ENCODE peak calls at places on chromosome 19, in four cellular contexts. One of them, this sample, is unnamed.

GRCh38 chr19:39402417-39403297 is 4.0 kb upstream of the ZFP36 start:
- DNase-seq in effector memory CD4-positive, alpha-beta T cell: peak
- DNase-seq in AG09319: peak
- DNase-seq in effector CD4-positive, alpha-beta T cell: peak
- DNase-seq in this sample: peak

GRCh38 chr19:43667524-43668405 is 2.2 kb downstream of the PLAUR start:
- DNase-seq in effector CD4-positive, alpha-beta T cell: no peak
- DNase-seq in AG09319: no peak
- DNase-seq in effector memory CD4-positive, alpha-beta T cell: no peak
- DNase-seq in this sample: no peak

GRCh38 chr19:51259348-51260245 is 8.7 kb downstream of the SIGLECL1 start:
- DNase-seq in effector memory CD4-positive, alpha-beta T cell: no peak
- DNase-seq in effector CD4-positive, alpha-beta T cell: no peak
- DNase-seq in AG09319: no peak
- DNase-seq in this sample: no peak

GRCh38 chr19:35641515-35642151 is at the start of gene ETV2:
- DNase-seq in effector memory CD4-positive, alpha-beta T cell: no peak
- DNase-seq in effector CD4-positive, alpha-beta T cell: peak
- DNase-seq in AG09319: no peak
- DNase-seq in this sample: no peak

GRCh38 chr19:1651061-1651547 is 1.3 kb downstream of the TCF3 start:
- DNase-seq in AG09319: no peak
- DNase-seq in effector CD4-positive, alpha-beta T cell: peak
- DNase-seq in effector memory CD4-positive, alpha-beta T cell: peak
- DNase-seq in this sample: peak

GRCh38 chr19:29067831-29068230 is 145.1 kb downstream of the UQCRFS1 start:
- DNase-seq in effector CD4-positive, alpha-beta T cell: no peak
- DNase-seq in AG09319: no peak
- DNase-seq in effector memory CD4-positive, alpha-beta T cell: no peak
- DNase-seq in this sample: no peak

GRCh38 chr19:29012457-29012856 is 200.5 kb downstream of the UQCRFS1 start:
- DNase-seq in effector memory CD4-positive, alpha-beta T cell: no peak
- DNase-seq in effector CD4-positive, alpha-beta T cell: no peak
- DNase-seq in AG09319: no peak
- DNase-seq in this sample: no peak

GRCh38 chr19:52533901-52534300 is 6.4 kb downstream of the ZNF808 start:
- DNase-seq in effector memory CD4-positive, alpha-beta T cell: no peak
- DNase-seq in effector CD4-positive, alpha-beta T cell: no peak
- DNase-seq in AG09319: no peak
- DNase-seq in this sample: no peak

GRCh38 chr19:41219924-41220567 is 1.0 kb downstream of the AXL start:
- DNase-seq in AG09319: no peak
- DNase-seq in effector CD4-positive, alpha-beta T cell: no peak
- DNase-seq in effector memory CD4-positive, alpha-beta T cell: no peak
- DNase-seq in this sample: no peak

GRCh38 chr19:46217476-46217875 is 12.1 kb upstream of the IGFL1 start:
- DNase-seq in effector CD4-positive, alpha-beta T cell: no peak
- DNase-seq in AG09319: no peak
- DNase-seq in effector memory CD4-positive, alpha-beta T cell: no peak
- DNase-seq in this sample: no peak

GRCh38 chr19:19027228-19027627 is 6.1 kb downstream of the SUGP2 start:
- DNase-seq in effector CD4-positive, alpha-beta T cell: no peak
- DNase-seq in effector memory CD4-positive, alpha-beta T cell: no peak
- DNase-seq in AG09319: no peak
- DNase-seq in this sample: no peak

GRCh38 chr19:39218230-39219007 is 14.4 kb upstream of the SYCN start:
- DNase-seq in AG09319: no peak
- DNase-seq in effector CD4-positive, alpha-beta T cell: no peak
- DNase-seq in effector memory CD4-positive, alpha-beta T cell: no peak
- DNase-seq in this sample: no peak

GRCh38 chr19:38731654-38732301 is 12.5 kb downstream of the CAPN12 start:
- DNase-seq in AG09319: no peak
- DNase-seq in effector CD4-positive, alpha-beta T cell: no peak
- DNase-seq in effector memory CD4-positive, alpha-beta T cell: no peak
- DNase-seq in this sample: no peak

GRCh38 chr19:43839139-43839538 is 12.0 kb downstream of the ZNF283 start:
- DNase-seq in effector CD4-positive, alpha-beta T cell: no peak
- DNase-seq in AG09319: no peak
- DNase-seq in effector memory CD4-positive, alpha-beta T cell: no peak
- DNase-seq in this sample: no peak

GRCh38 chr19:1513492-1514294 is 874 bp upstream of the ADAMTSL5 start:
- DNase-seq in effector memory CD4-positive, alpha-beta T cell: peak
- DNase-seq in AG09319: peak
- DNase-seq in effector CD4-positive, alpha-beta T cell: peak
- DNase-seq in this sample: peak

GRCh38 chr19:6464070-6464873 is at the start of gene CRB3:
- DNase-seq in effector memory CD4-positive, alpha-beta T cell: no peak
- DNase-seq in effector CD4-positive, alpha-beta T cell: peak
- DNase-seq in AG09319: no peak
- DNase-seq in this sample: peak

GRCh38 chr19:50661087-50661486 is 11.8 kb downstream of the C19orf81 start:
- DNase-seq in effector CD4-positive, alpha-beta T cell: no peak
- DNase-seq in AG09319: no peak
- DNase-seq in effector memory CD4-positive, alpha-beta T cell: no peak
- DNase-seq in this sample: no peak

GRCh38 chr19:8065489-8066261 is 13.1 kb downstream of the CCL25 start:
- DNase-seq in AG09319: no peak
- DNase-seq in effector memory CD4-positive, alpha-beta T cell: no peak
- DNase-seq in effector CD4-positive, alpha-beta T cell: no peak
- DNase-seq in this sample: no peak

GRCh38 chr19:7961930-7962626 is 18.6 kb upstream of the TIMM44 start:
- DNase-seq in effector CD4-positive, alpha-beta T cell: no peak
- DNase-seq in AG09319: no peak
- DNase-seq in effector memory CD4-positive, alpha-beta T cell: no peak
- DNase-seq in this sample: no peak

GRCh38 chr19:6536138-6536671 is 5.4 kb downstream of the TNFSF9 start:
- DNase-seq in effector memory CD4-positive, alpha-beta T cell: peak
- DNase-seq in AG09319: no peak
- DNase-seq in effector CD4-positive, alpha-beta T cell: peak
- DNase-seq in this sample: peak

GRCh38 chr19:6494438-6495036 is 7.6 kb downstream of the TUBB4A start:
- DNase-seq in effector CD4-positive, alpha-beta T cell: no peak
- DNase-seq in AG09319: no peak
- DNase-seq in effector memory CD4-positive, alpha-beta T cell: no peak
- DNase-seq in this sample: no peak

GRCh38 chr19:19064098-19064722 is 416 bp downstream of the SLC25A42 start:
- DNase-seq in effector CD4-positive, alpha-beta T cell: peak
- DNase-seq in AG09319: no peak
- DNase-seq in effector memory CD4-positive, alpha-beta T cell: no peak
- DNase-seq in this sample: no peak

GRCh38 chr19:7522923-7523667 is 671 bp downstream of the MCOLN1 start:
- DNase-seq in effector memory CD4-positive, alpha-beta T cell: no peak
- DNase-seq in effector CD4-positive, alpha-beta T cell: no peak
- DNase-seq in AG09319: no peak
- DNase-seq in this sample: no peak

GRCh38 chr19:3055741-3056453 is 6.4 kb downstream of the TLE5 start:
- DNase-seq in effector memory CD4-positive, alpha-beta T cell: no peak
- DNase-seq in AG09319: no peak
- DNase-seq in effector CD4-positive, alpha-beta T cell: no peak
- DNase-seq in this sample: no peak

GRCh38 chr19:40380199-40381037 is 9.6 kb downstream of the HIPK4 start:
- DNase-seq in effector CD4-positive, alpha-beta T cell: no peak
- DNase-seq in AG09319: no peak
- DNase-seq in effector memory CD4-positive, alpha-beta T cell: no peak
- DNase-seq in this sample: no peak

GRCh38 chr19:35774274-35775045 is 904 bp upstream of the ARHGAP33 start:
- DNase-seq in effector CD4-positive, alpha-beta T cell: no peak
- DNase-seq in effector memory CD4-positive, alpha-beta T cell: no peak
- DNase-seq in AG09319: no peak
- DNase-seq in this sample: no peak

GRCh38 chr19:39131255-39131755 is 5.7 kb downstream of the PAK4 start:
- DNase-seq in AG09319: no peak
- DNase-seq in effector memory CD4-positive, alpha-beta T cell: no peak
- DNase-seq in effector CD4-positive, alpha-beta T cell: no peak
- DNase-seq in this sample: no peak

GRCh38 chr19:5130371-5131030 is 161.6 kb downstream of the KDM4B start:
- DNase-seq in effector memory CD4-positive, alpha-beta T cell: peak
- DNase-seq in effector CD4-positive, alpha-beta T cell: peak
- DNase-seq in AG09319: no peak
- DNase-seq in this sample: peak

GRCh38 chr19:15015946-15016542 is 33.2 kb upstream of the CASP14 start:
- DNase-seq in effector CD4-positive, alpha-beta T cell: no peak
- DNase-seq in AG09319: no peak
- DNase-seq in effector memory CD4-positive, alpha-beta T cell: no peak
- DNase-seq in this sample: no peak

GRCh38 chr19:49297403-49297802 is 27.6 kb downstream of the SLC6A16 start:
- DNase-seq in AG09319: no peak
- DNase-seq in effector CD4-positive, alpha-beta T cell: no peak
- DNase-seq in effector memory CD4-positive, alpha-beta T cell: no peak
- DNase-seq in this sample: no peak

GRCh38 chr19:6668696-6669095 is 1.3 kb downstream of the TNFSF14 start:
- DNase-seq in effector CD4-positive, alpha-beta T cell: no peak
- DNase-seq in AG09319: no peak
- DNase-seq in effector memory CD4-positive, alpha-beta T cell: peak
- DNase-seq in this sample: peak

GRCh38 chr19:4597278-4597974 is 37.9 kb upstream of the SEMA6B start:
- DNase-seq in effector CD4-positive, alpha-beta T cell: no peak
- DNase-seq in effector memory CD4-positive, alpha-beta T cell: no peak
- DNase-seq in AG09319: no peak
- DNase-seq in this sample: peak

This sample was measured in T-helper 22 cell.